ENCODE peak calls at places on chromosome 2, in ten cellular contexts. V is prostate gland; T is HS-5; N is GM23248; P is pons; S is CD4-positive, CD25-positive, alpha-beta regulatory T cell; A is activated CD4-positive, alpha-beta T cell treated with anti-CD3 and anti-CD28 coated beads, Interleukin-2, amount 50 U/mL, for 48 hours; W is activated CD8-positive, alpha-beta memory T cell treated with anti-CD3 and anti-CD28 coated beads for 4 hours; Q is NAMALWA; K is endothelial cell. I is an unnamed sample.
A peak's percentile ranks its signal among the peaks of the same experiment; 100 is the strongest.

GRCh38 chr2:65204461-65205230 is 23.0 kb upstream of the ACTR2 start:
- DNase-seq in V (no peak), T (no peak), N (no peak), P (no peak), S (peak; percentile 30), A (no peak), W (no peak), Q (peak; percentile 40), K (no peak), I (no peak)

GRCh38 chr2:215140166-215140707 is 1.8 kb upstream of the ABCA12 start:
- DNase-seq in V (no peak), T (no peak), N (peak; percentile 28), P (no peak), S (no peak), A (no peak), W (no peak), Q (no peak), K (no peak), I (no peak)

GRCh38 chr2:121346407-121346806 is 61.4 kb upstream of the TFCP2L1 start:
- DNase-seq in V (no peak), T (no peak), N (no peak), P (no peak), S (no peak), A (no peak), W (no peak), Q (no peak), K (no peak), I (no peak)

GRCh38 chr2:98913916-98914712 is 21.9 kb downstream of the CRACDL start:
- DNase-seq in V (no peak), T (no peak), N (no peak), P (no peak), S (no peak), A (no peak), W (no peak), Q (no peak), K (no peak), I (no peak)

GRCh38 chr2:215749092-215749957 is 264.0 kb downstream of the MREG start:
- DNase-seq in V (no peak), T (no peak), N (peak; percentile 96), P (no peak), S (no peak), A (no peak), W (no peak), Q (no peak), K (no peak), I (no peak)

GRCh38 chr2:94869552-94870391 is 1.5 kb upstream of the TEKT4 start:
- DNase-seq in V (no peak), T (no peak), N (no peak), P (no peak), S (no peak), A (no peak), W (no peak), Q (no peak), K (no peak), I (no peak)

GRCh38 chr2:70024284-70024683 is 62.9 kb upstream of the ASPRV1 start:
- DNase-seq in V (peak; percentile 14), T (no peak), N (no peak), P (no peak), S (no peak), A (no peak), W (no peak), Q (no peak), K (no peak), I (no peak)

GRCh38 chr2:47265751-47266231 is 110.7 kb upstream of the STPG4 start:
- DNase-seq in V (peak; percentile 26), T (no peak), N (no peak), P (no peak), S (no peak), A (no peak), W (no peak), Q (no peak), K (no peak), I (no peak)

GRCh38 chr2:64482765-64483504 is 29.0 kb downstream of the LGALSL start:
- DNase-seq in V (peak; percentile 87), T (no peak), N (peak; percentile 80), P (no peak), S (no peak), A (no peak), W (no peak), Q (no peak), K (no peak), I (no peak)

GRCh38 chr2:109727929-109728447 is 66.1 kb upstream of the RGPD5 start:
- DNase-seq in V (peak; percentile 2), T (no peak), N (no peak), P (no peak), S (no peak), A (no peak), W (no peak), Q (no peak), K (no peak), I (no peak)

GRCh38 chr2:11129598-11130449 is 25.4 kb upstream of the SLC66A3 start:
- DNase-seq in V (peak; percentile 76), T (no peak), N (no peak), P (no peak), S (peak; percentile 87), A (peak; percentile 76), W (peak; percentile 55), Q (peak; percentile 79), K (peak; percentile 75), I (no peak)

GRCh38 chr2:240235149-240235803 is 94.8 kb upstream of the OTOS start:
- DNase-seq in V (no peak), T (no peak), N (no peak), P (no peak), S (no peak), A (no peak), W (no peak), Q (no peak), K (no peak), I (no peak)

GRCh38 chr2:199119796-199120195 is 337.9 kb downstream of the SATB2 start:
- DNase-seq in V (no peak), T (no peak), N (peak; percentile 52), P (no peak), S (no peak), A (no peak), W (no peak), Q (no peak), K (no peak), I (no peak)

GRCh38 chr2:137945229-137945628 is 19.0 kb upstream of the HNMT start:
- DNase-seq in V (no peak), T (no peak), N (no peak), P (no peak), S (no peak), A (no peak), W (no peak), Q (no peak), K (no peak), I (no peak)

GRCh38 chr2:186101603-186102002 is 363.0 kb downstream of the FSIP2 start:
- DNase-seq in V (no peak), T (no peak), N (no peak), P (no peak), S (no peak), A (no peak), W (no peak), Q (no peak), K (no peak), I (peak; percentile 48)

GRCh38 chr2:112159454-112159921 is 21.3 kb downstream of the FBLN7 start:
- DNase-seq in V (no peak), T (no peak), N (no peak), P (no peak), S (no peak), A (no peak), W (no peak), Q (peak; percentile 93), K (no peak), I (no peak)

GRCh38 chr2:45669109-45669508 is 17.6 kb downstream of the PRKCE start:
- DNase-seq in V (no peak), T (no peak), N (peak; percentile 37), P (no peak), S (no peak), A (no peak), W (no peak), Q (no peak), K (no peak), I (no peak)

GRCh38 chr2:164974221-164974620 is 18.9 kb upstream of the SLC38A11 start:
- DNase-seq in V (no peak), T (no peak), N (no peak), P (no peak), S (no peak), A (no peak), W (no peak), Q (no peak), K (no peak), I (no peak)

GRCh38 chr2:20766798-20767644 is 55.9 kb downstream of the LDAH start:
- DNase-seq in V (no peak), T (no peak), N (no peak), P (no peak), S (no peak), A (no peak), W (no peak), Q (no peak), K (no peak), I (no peak)

I was measured in cerebellum.